ENCODE peak calls at places on chromosomes 12 and 14, in four cellular contexts. P, M, Q and U are unnamed samples.

GRCh38 chr12:72264548-72265175 is 7.5 kb upstream of the TRHDE start:
- DNase-seq in P (peak; percentile 21), M (peak; percentile 29), Q (peak; percentile 36), U (no peak)

GRCh38 chr14:39107624-39108023 is 4.6 kb upstream of the SEC23A start:
- DNase-seq in P (peak; percentile 45), M (peak; percentile 14), Q (peak; percentile 55), U (no peak)

GRCh38 chr12:110233212-110233903 is 47.7 kb upstream of the ATP2A2 start:
- DNase-seq in P (no peak), M (no peak), Q (peak; percentile 47), U (no peak)

GRCh38 chr12:3921526-3921925 is 48.3 kb upstream of the PARP11 start:
- DNase-seq in P (peak; percentile 85), M (no peak), Q (no peak), U (no peak)

GRCh38 chr14:70045715-70046535 is 142.8 kb downstream of the SLC8A3 start:
- DNase-seq in P (peak; percentile 85), M (peak; percentile 26), Q (peak; percentile 88), U (peak; percentile 13)

GRCh38 chr12:56338643-56339422 is at the start of gene IL23A:
- DNase-seq in P (no peak), M (no peak), Q (peak; percentile 34), U (no peak)

GRCh38 chr14:26319139-26319864 is 278.5 kb downstream of the NOVA1 start:
- DNase-seq in P (no peak), M (no peak), Q (no peak), U (no peak)

GRCh38 chr12:121825041-121825523 is 21.3 kb downstream of the SETD1B start:
- DNase-seq in P (no peak), M (no peak), Q (no peak), U (no peak)

GRCh38 chr12:7229741-7230140 is 40.3 kb downstream of the PEX5 start:
- DNase-seq in P (no peak), M (no peak), Q (no peak), U (no peak)

GRCh38 chr14:20986811-20987210 is 3.0 kb upstream of the METTL17 start:
- DNase-seq in P (no peak), M (peak; percentile 62), Q (peak; percentile 72), U (peak; percentile 75)

GRCh38 chr14:59897757-59898383 is 22.1 kb upstream of the LRRC9 start:
- DNase-seq in P (peak; percentile 55), M (no peak), Q (peak; percentile 65), U (no peak)

GRCh38 chr14:89566644-89567411 is 149.8 kb upstream of the FOXN3 start:
- DNase-seq in P (no peak), M (no peak), Q (no peak), U (no peak)

GRCh38 chr14:91636604-91637003 is 95.3 kb downstream of the CATSPERB start:
- DNase-seq in P (no peak), M (no peak), Q (no peak), U (no peak)

GRCh38 chr12:22684526-22685118 is 59.7 kb downstream of the ETNK1 start:
- DNase-seq in P (peak; percentile 63), M (peak; percentile 15), Q (peak; percentile 59), U (no peak)

GRCh38 chr14:52267501-52268190 is at the start of gene PTGDR:
- DNase-seq in P (peak; percentile 57), M (no peak), Q (peak; percentile 16), U (no peak)

GRCh38 chr12:94941440-94941862 is 62.0 kb downstream of the NDUFA12 start:
- DNase-seq in P (no peak), M (peak; percentile 67), Q (peak; percentile 35), U (no peak)

GRCh38 chr14:75831455-75831854 is 150.3 kb downstream of the TGFB3 start:
- DNase-seq in P (no peak), M (peak; percentile 19), Q (peak; percentile 80), U (no peak)

GRCh38 chr12:11795192-11795909 is 145.9 kb downstream of the ETV6 start:
- DNase-seq in P (no peak), M (no peak), Q (no peak), U (no peak)

GRCh38 chr12:54426690-54427089 is 7.6 kb upstream of the ITGA5 start:
- DNase-seq in P (no peak), M (no peak), Q (no peak), U (no peak)

GRCh38 chr12:54425696-54426095 is 6.6 kb upstream of the ITGA5 start:
- DNase-seq in P (no peak), M (no peak), Q (no peak), U (no peak)

GRCh38 chr12:54421873-54422250 is 2.8 kb upstream of the ITGA5 start:
- DNase-seq in P (no peak), M (no peak), Q (no peak), U (no peak)

GRCh38 chr12:54421175-54421872 is 2.3 kb upstream of the ITGA5 start:
- DNase-seq in P (no peak), M (no peak), Q (no peak), U (no peak)

GRCh38 chr12:54424232-54424631 is 5.2 kb upstream of the ITGA5 start:
- DNase-seq in P (no peak), M (no peak), Q (no peak), U (no peak)
- H3K27ac ChIP-seq in P (no peak overlapping the region), M (no peak overlapping the region), Q (no peak overlapping the region), U (no peak overlapping the region)

GRCh38 chr14:32933623-32933942 is 5.1 kb upstream of the NPAS3 start:
- DNase-seq in P (peak; percentile 76), M (no peak), Q (no peak), U (no peak)
- H3K4me3 ChIP-seq in P (no peak overlapping the region), M (no peak overlapping the region), Q (peak overlapping the region; percentile 49), U (no peak overlapping the region)

DNA sequence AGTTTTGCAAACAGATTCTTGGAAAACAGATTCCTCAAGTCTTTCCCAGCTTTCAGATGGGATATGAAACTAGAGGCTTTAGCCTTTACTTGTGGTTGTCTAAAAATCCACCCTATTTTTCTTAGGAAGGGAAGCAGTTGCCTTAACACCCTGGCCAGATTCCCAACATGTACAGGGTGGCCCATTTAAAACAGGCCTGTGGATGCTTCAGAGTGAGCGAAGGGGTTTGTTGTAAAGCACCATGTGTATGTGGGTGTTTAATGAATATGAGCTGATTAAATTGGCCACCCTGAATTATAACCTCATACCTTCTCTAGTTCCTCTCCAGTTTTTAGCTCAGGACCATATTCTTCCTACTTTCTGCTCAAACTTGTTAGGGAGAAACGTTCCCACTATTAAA is 415.8 kb downstream of the ZFP36L1 start:
- DNase-seq in P (no peak), M (no peak), Q (no peak), U (no peak)
- H3K27ac ChIP-seq in P (no peak overlapping the region), M (no peak overlapping the region), Q (peak overlapping the region; percentile 79), U (no peak overlapping the region)

DNA sequence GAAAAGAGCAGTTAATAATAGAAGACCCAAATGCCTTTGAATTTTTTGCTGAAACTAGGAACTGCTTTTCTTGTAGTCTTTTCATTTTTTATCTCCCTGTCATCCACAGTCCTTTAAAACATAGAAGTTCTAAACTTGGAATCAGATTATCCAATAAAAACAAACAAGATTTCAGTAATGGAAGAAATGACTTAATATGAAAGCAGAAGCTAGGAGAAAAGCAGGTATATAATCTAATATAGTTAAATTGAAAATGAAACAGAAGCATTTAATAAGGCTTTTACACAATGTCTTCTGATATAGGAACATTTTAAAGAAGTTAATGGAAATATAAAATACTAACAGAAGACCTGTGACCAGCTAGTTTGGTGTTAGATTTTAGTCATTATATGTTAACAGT is 26.5 kb downstream of the PPP1R12A start:
- DNase-seq in P (no peak), M (no peak), Q (no peak), U (no peak)
- H3K4me3 ChIP-seq in P (no peak overlapping the region), M (no peak overlapping the region), Q (no peak overlapping the region), U (no peak overlapping the region)

GRCh38 chr12:67988600-67988999 is 647 bp upstream of the IFNG-AS1 start:
- DNase-seq in P (no peak), M (no peak), Q (no peak), U (no peak)

GRCh38 chr12:67994046-67994445 is 4.8 kb downstream of the IFNG-AS1 start:
- DNase-seq in P (no peak), M (no peak), Q (no peak), U (no peak)

GRCh38 chr12:67989184-67989965 is at the start of gene IFNG-AS1:
- DNase-seq in P (no peak), M (no peak), Q (no peak), U (no peak)

GRCh38 chr12:67993143-67993542 is 3.9 kb downstream of the IFNG-AS1 start:
- DNase-seq in P (no peak), M (no peak), Q (no peak), U (no peak)

GRCh38 chr12:67991158-67991557 is 1.9 kb downstream of the IFNG-AS1 start:
- DNase-seq in P (no peak), M (no peak), Q (no peak), U (no peak)
- H3K27ac ChIP-seq in P (no peak overlapping the region), M (no peak overlapping the region), Q (no peak overlapping the region), U (no peak overlapping the region)

GRCh38 chr14:106276326-106277267 is 750.2 kb downstream of the TMEM121 start:
- DNase-seq in P (no peak), M (no peak), Q (no peak), U (no peak)

DNA sequence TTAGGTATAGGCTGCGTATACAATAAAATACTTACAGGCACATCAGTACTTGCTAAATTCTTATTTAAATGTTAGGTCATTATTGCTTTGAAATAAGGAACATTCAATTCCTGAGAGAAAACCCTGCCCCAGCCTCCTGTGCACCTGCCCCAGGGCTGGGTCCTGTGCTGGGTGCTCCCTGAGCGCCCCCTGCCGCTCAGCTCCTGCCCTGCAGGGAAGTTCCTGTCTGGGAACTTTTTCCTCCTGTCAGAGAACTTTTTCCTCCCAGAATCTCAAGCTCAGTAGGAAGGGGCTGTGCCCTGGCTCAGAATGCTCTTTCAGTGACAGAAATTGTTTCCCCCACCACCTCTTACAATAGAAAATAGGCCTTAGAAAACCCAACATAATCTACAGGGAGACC is 751.1 kb downstream of the TMEM121 start:
- DNase-seq in P (no peak), M (no peak), Q (no peak), U (no peak)
- H3K4me3 ChIP-seq in P (no peak overlapping the region), M (no peak overlapping the region), Q (no peak overlapping the region), U (no peak overlapping the region)